ENCODE peak calls at places on chromosomes 6 and 20, in ten cellular contexts. D is psoas muscle, R is stomach, S is neuronal stem cell, P is A549, Z is tibial nerve, U is Peyer's patch, W is NT2/D1, I is ovary, V is body of pancreas. M is an unnamed sample. For H3K4me1, the result is how much of the 10 kb centered on the place peaks cover.

GRCh38 chr20:48626226-48626937 is 201.4 kb downstream of the PREX1 start:
- DNase-seq in W (no peak), I (peak), P (no peak), U (no peak), S (no peak), R (no peak), V (no peak), D (no peak), Z (no peak), M (peak)

GRCh38 chr20:11204926-11205768 is 531.3 kb upstream of the JAG1 start:
- DNase-seq in W (peak), D (peak), Z (peak), V (peak), U (no peak), R (peak), S (peak), P (peak), I (no peak), M (no peak)

GRCh38 chr20:17560344-17561074 is 9.4 kb upstream of the DSTN start:
- DNase-seq in W (no peak), I (no peak), V (no peak), S (no peak), P (no peak), U (no peak), R (no peak), D (no peak), Z (no peak), M (no peak)

GRCh38 chr6:22068561-22069346 is 228.1 kb downstream of the PRL start:
- DNase-seq in D (no peak), P (no peak), S (no peak), V (no peak), I (no peak), W (no peak), R (no peak), U (no peak), Z (no peak), M (no peak)

GRCh38 chr20:23641936-23642751 is 4.4 kb upstream of the CST3 start:
- DNase-seq in R (no peak), S (no peak), V (peak), I (peak), W (no peak), U (no peak), P (no peak), D (peak), Z (peak), M (no peak)

GRCh38 chr6:251920-252319 is 40.4 kb upstream of the DUSP22 start:
- DNase-seq in D (no peak), V (no peak), U (no peak), I (no peak), P (no peak), W (no peak), R (no peak), Z (no peak), S (no peak), M (no peak)

GRCh38 chr6:126086560-126086959 is 100.2 kb downstream of the TRMT11 start:
- DNase-seq in I (no peak), D (no peak), R (no peak), U (no peak), S (no peak), Z (no peak), P (no peak), V (no peak), W (no peak), M (no peak)

GRCh38 chr20:56859751-56860366 is 230.8 kb downstream of the TFAP2C start:
- DNase-seq in V (no peak), R (no peak), D (no peak), U (peak), W (peak), Z (no peak), P (no peak), I (no peak), S (no peak), M (no peak)

GRCh38 chr6:27617046-27617687 is 144.3 kb upstream of the ZNF184 start:
- DNase-seq in R (no peak), I (no peak), U (no peak), S (no peak), P (no peak), D (no peak), V (no peak), W (no peak), Z (no peak), M (no peak)

GRCh38 chr6:24666097-24666615 is 543 bp downstream of the TDP2 start:
- DNase-seq in V (peak), Z (no peak), D (peak), S (peak), R (peak), W (no peak), U (peak), P (no peak), I (peak), M (no peak)

GRCh38 chr20:46289416-46289815 is 18.9 kb downstream of the CDH22 start:
- DNase-seq in D (no peak), P (no peak), U (no peak), W (no peak), Z (no peak), I (no peak), R (no peak), S (no peak), V (no peak), M (no peak)

GRCh38 chr6:894274-894673 is 201.3 kb upstream of the EXOC2 start:
- DNase-seq in P (no peak), U (no peak), R (no peak), V (no peak), Z (no peak), I (no peak), S (no peak), W (no peak), D (no peak), M (no peak)

GRCh38 chr20:62136283-62137091 is 6.7 kb downstream of the PSMA7 start:
- DNase-seq in W (peak), I (peak), S (no peak), R (peak), Z (peak), V (peak), U (peak), D (peak), P (peak), M (peak)

GRCh38 chr6:138944412-138944811 is 43.6 kb downstream of the REPS1 start:
- DNase-seq in W (no peak), R (no peak), S (no peak), I (no peak), U (no peak), Z (no peak), V (no peak), D (no peak), P (peak), M (no peak)

GRCh38 chr6:4973972-4974885 is 29.6 kb downstream of the RPP40 start:
- DNase-seq in W (no peak), S (peak), I (peak), V (no peak), D (peak), Z (peak), R (no peak), P (no peak), U (no peak), M (no peak)

GRCh38 chr6:115838763-115839401 is 221.8 kb downstream of the FRK start:
- DNase-seq in P (peak), D (no peak), W (peak), V (peak), I (no peak), U (no peak), Z (peak), S (no peak), R (peak), M (no peak)

GRCh38 chr20:34037121-34037520 is 43.4 kb downstream of the RALY start:
- DNase-seq in I (no peak), Z (no peak), D (no peak), S (no peak), V (no peak), P (no peak), W (no peak), U (peak), R (peak), M (peak)

GRCh38 chr20:31830406-31830981 is 11.3 kb downstream of the MYLK2 start:
- DNase-seq in D (no peak), U (no peak), Z (no peak), I (no peak), P (no peak), R (no peak), W (no peak), S (no peak), V (no peak), M (no peak)

GRCh38 chr6:136772685-136773472 is 19.4 kb downstream of the MAP3K5 start:
- DNase-seq in I (no peak), S (no peak), D (no peak), V (peak), R (no peak), W (peak), Z (peak), P (no peak), U (no peak), M (no peak)

GRCh38 chr6:170132011-170132521 is 158.8 kb downstream of the DLL1 start:
- DNase-seq in R (peak), Z (no peak), W (no peak), I (no peak), U (no peak), S (no peak), P (no peak), V (no peak), D (no peak), M (no peak)

GRCh38 chr6:87277123-87277522 is 45.3 kb upstream of the SMIM8 start:
- DNase-seq in V (no peak), I (no peak), W (no peak), P (no peak), R (no peak), S (no peak), Z (no peak), D (no peak), U (no peak), M (no peak)

GRCh38 chr6:157095084-157095483 is 228.2 kb downstream of the TMEM242 start:
- DNase-seq in R (no peak), S (no peak), D (no peak), I (no peak), Z (no peak), W (no peak), U (no peak), V (peak), P (no peak), M (no peak)

GRCh38 chr6:43933111-43933885 is 163.3 kb downstream of the VEGFA start:
- DNase-seq in S (no peak), I (peak), P (no peak), Z (no peak), U (no peak), R (no peak), W (no peak), D (no peak), V (no peak), M (no peak)

GRCh38 chr6:7974553-7974931 is 64.0 kb upstream of the TXNDC5 start:
- DNase-seq in S (no peak), I (no peak), R (no peak), P (no peak), U (no peak), W (no peak), V (no peak), Z (no peak), D (no peak), M (no peak)

GRCh38 chr6:40642837-40643236 is 55.7 kb upstream of the LRFN2 start:
- DNase-seq in W (no peak), S (no peak), Z (no peak), D (no peak), U (no peak), V (no peak), R (no peak), P (no peak), I (no peak), M (no peak)

GRCh38 chr6:138724015-138724414 is 49.6 kb upstream of the CCDC28A start:
- DNase-seq in U (no peak), R (peak), P (no peak), V (peak), Z (peak), W (no peak), I (no peak), S (no peak), D (peak), M (no peak)

GRCh38 chr20:6178537-6178936 is 55.7 kb upstream of the FERMT1 start:
- DNase-seq in W (peak), Z (peak), R (no peak), D (no peak), U (no peak), I (no peak), V (no peak), P (no peak), S (peak), M (no peak)

GRCh38 chr6:153787341-153787606 is 251.8 kb upstream of the OPRM1 start:
- DNase-seq in I (no peak), Z (no peak), S (no peak), W (no peak), R (no peak), P (no peak), D (no peak), V (no peak), U (no peak), M (no peak)

GRCh38 chr6:151254451-151255081 is 14.8 kb downstream of the AKAP12 start:
- DNase-seq in V (no peak), Z (no peak), U (no peak), I (no peak), W (no peak), R (no peak), S (no peak), P (no peak), D (no peak), M (no peak)

GRCh38 chr6:80098392-80098791 is 8.1 kb upstream of the BCKDHB start:
- DNase-seq in P (no peak), W (no peak), D (no peak), I (no peak), S (no peak), Z (no peak), U (no peak), R (no peak), V (no peak), M (no peak)

GRCh38 chr20:11080776-11081406 is 407.1 kb upstream of the JAG1 start:
- DNase-seq in U (no peak), W (no peak), V (no peak), D (no peak), S (no peak), P (no peak), I (no peak), R (no peak), Z (no peak), M (no peak)

GRCh38 chr6:167013067-167013466 is 13.9 kb downstream of the CEP43 start:
- DNase-seq in W (no peak), R (no peak), D (no peak), P (no peak), Z (no peak), S (no peak), U (no peak), V (no peak), I (no peak), M (no peak)

GRCh38 chr20:45311589-45312211 is 3.6 kb upstream of the MATN4 start:
- DNase-seq in S (no peak), P (peak), V (peak), Z (peak), D (peak), I (peak), U (peak), R (peak), W (peak), M (peak)

GRCh38 chr20:43205699-43206098 is 16.0 kb upstream of the PTPRT start:
- DNase-seq in D (no peak), Z (no peak), S (no peak), R (no peak), P (no peak), V (no peak), U (no peak), I (no peak), W (no peak), M (no peak)

GRCh38 chr6:130240232-130240631 is 17.5 kb upstream of the SAMD3 start:
- DNase-seq in U (no peak), D (no peak), V (no peak), S (no peak), W (no peak), R (no peak), Z (no peak), I (no peak), P (no peak), M (no peak)

GRCh38 chr6:109023348-109023925 is 71.2 kb downstream of the SESN1 start:
- DNase-seq in S (no peak), W (no peak), V (no peak), Z (no peak), R (no peak), U (no peak), D (no peak), P (no peak), I (no peak), M (no peak)

GRCh38 chr6:136236491-136237293 is 13.4 kb downstream of the MTFR2 start:
- DNase-seq in R (no peak), P (no peak), S (no peak), V (no peak), Z (no peak), D (no peak), W (no peak), I (no peak), U (no peak), M (no peak)

GRCh38 chr20:5492941-5493340 is 176.2 kb upstream of the PROKR2 start:
- DNase-seq in V (no peak), R (no peak), Z (no peak), W (no peak), P (no peak), S (no peak), D (no peak), I (no peak), U (no peak), M (no peak)

DNA sequence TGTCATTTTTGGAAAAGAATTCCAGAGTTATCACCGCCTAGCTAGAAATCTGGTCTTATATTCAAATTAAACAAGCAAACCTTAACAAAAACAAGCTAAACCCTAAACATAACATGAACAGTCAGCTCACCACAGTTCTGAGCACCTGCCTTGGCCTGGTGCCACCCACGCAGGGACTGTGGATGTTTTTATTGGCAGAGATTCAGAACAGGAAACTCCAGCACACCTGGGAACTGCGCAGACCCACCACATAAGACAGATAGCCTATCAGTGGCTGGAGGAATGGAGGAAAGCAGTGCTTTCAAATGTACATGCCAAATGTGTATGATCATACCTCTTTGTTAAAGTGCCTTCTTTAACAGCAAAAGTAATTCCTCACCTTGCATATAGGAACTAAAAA is 8.9 kb downstream of the SLC16A10 start:
- DNase-seq in U (peak), P (no peak), I (no peak), D (no peak), R (peak), Z (no peak), S (no peak), V (peak), W (no peak), M (peak)
- H3K4me1 ChIP-seq in U (under half), P (under half), I (under half), D (under half), R (under half), Z (under half), S (under half), V (half or more), W (under half), M (under half)

GRCh38 chr6:85129881-85130280 is 320.0 kb upstream of the NT5E start:
- DNase-seq in R (no peak), U (no peak), D (no peak), W (no peak), S (no peak), I (no peak), Z (no peak), P (no peak), V (peak), M (no peak)

GRCh38 chr6:85124472-85125428 is 325.1 kb upstream of the NT5E start:
- DNase-seq in I (no peak), U (no peak), V (no peak), R (no peak), W (no peak), Z (no peak), S (no peak), P (no peak), D (no peak), M (no peak)

GRCh38 chr6:85126448-85127178 is 323.3 kb upstream of the NT5E start:
- DNase-seq in V (peak), D (peak), I (no peak), U (no peak), R (no peak), P (peak), Z (peak), S (peak), W (peak), M (no peak)

GRCh38 chr6:85127696-85128225 is 322.1 kb upstream of the NT5E start:
- DNase-seq in V (no peak), U (no peak), W (no peak), D (no peak), S (no peak), Z (no peak), R (no peak), P (no peak), I (no peak), M (no peak)

GRCh38 chr6:85127179-85127498 is 322.7 kb upstream of the NT5E start:
- DNase-seq in R (no peak), W (no peak), S (no peak), D (no peak), P (no peak), V (no peak), Z (no peak), I (no peak), U (no peak), M (no peak)
- H3K4me3 ChIP-seq in R (no peak), W (no peak), S (no peak), D (no peak), P (no peak), V (no peak), Z (no peak), I (no peak), U (no peak), M (no peak)

GRCh38 chr20:41361757-41362747 is 4.6 kb downstream of the EMILIN3 start:
- DNase-seq in S (no peak), R (no peak), U (no peak), P (no peak), D (peak), I (no peak), V (no peak), W (no peak), Z (no peak), M (no peak)

GRCh38 chr20:41363601-41364000 is 3.0 kb downstream of the EMILIN3 start:
- DNase-seq in W (no peak), I (no peak), U (no peak), Z (no peak), P (no peak), V (no peak), R (no peak), S (no peak), D (no peak), M (no peak)

GRCh38 chr20:41360831-41361756 is 5.5 kb downstream of the EMILIN3 start:
- DNase-seq in Z (no peak), S (no peak), R (no peak), V (no peak), P (no peak), D (no peak), I (no peak), U (no peak), W (no peak), M (no peak)

GRCh38 chr20:41364236-41364855 is 2.3 kb downstream of the EMILIN3 start:
- DNase-seq in P (no peak), S (no peak), R (no peak), Z (no peak), W (no peak), U (no peak), D (no peak), I (no peak), V (no peak), M (no peak)

GRCh38 chr20:41362748-41363140 is 3.9 kb downstream of the EMILIN3 start:
- DNase-seq in V (no peak), W (no peak), U (no peak), I (no peak), S (no peak), R (no peak), D (no peak), P (no peak), Z (no peak), M (no peak)
- H3K4me1 ChIP-seq in V (under half), W (under half), U (under half), I (under half), S (under half), R (under half), D (under half), P (under half), Z (under half), M (under half)

GRCh38 chr20:3980260-3981131 is 34.9 kb downstream of the RNF24 start:
- DNase-seq in P (peak), R (no peak), V (peak), U (no peak), D (peak), S (no peak), I (no peak), Z (no peak), W (no peak), M (peak)

DNA sequence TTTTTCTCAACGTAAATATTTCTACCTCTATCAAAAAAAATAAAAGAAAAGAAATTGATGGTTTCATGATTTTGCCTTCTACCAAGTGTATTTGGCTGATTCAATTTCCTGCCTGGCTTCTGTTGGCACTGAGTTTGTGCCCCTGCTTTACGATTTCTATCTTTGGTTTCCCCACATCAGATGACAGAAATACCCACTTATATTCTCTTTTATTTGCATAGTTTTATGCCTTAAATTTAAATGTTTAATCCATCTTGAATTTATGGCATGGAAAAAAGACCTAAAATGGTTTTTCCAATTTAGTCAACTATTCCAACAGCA is 34.3 kb downstream of the RNF24 start:
- DNase-seq in U (no peak), P (no peak), V (no peak), S (no peak), D (no peak), W (no peak), Z (no peak), R (no peak), I (no peak), M (peak)
- H3K4me3 ChIP-seq in U (no peak), P (peak), V (no peak), S (no peak), D (no peak), W (no peak), Z (peak), R (peak), I (peak), M (peak)

GRCh38 chr6:114650891-114651290 is 308.1 kb upstream of the HS3ST5 start:
- DNase-seq in V (no peak), W (no peak), D (no peak), R (no peak), S (no peak), I (no peak), U (no peak), Z (no peak), P (no peak), M (no peak)

GRCh38 chr6:114648847-114649246 is 306.0 kb upstream of the HS3ST5 start:
- DNase-seq in U (no peak), P (no peak), V (no peak), R (no peak), D (no peak), Z (no peak), I (no peak), W (no peak), S (no peak), M (no peak)

GRCh38 chr6:114649298-114649697 is 306.5 kb upstream of the HS3ST5 start:
- DNase-seq in D (no peak), W (no peak), V (no peak), R (no peak), U (no peak), Z (no peak), P (no peak), S (no peak), I (no peak), M (no peak)
- H3K4me1 ChIP-seq in D (under half), W (under half), V (under half), R (under half), U (under half), Z (under half), P (under half), S (under half), I (under half), M (under half)

M was measured in naive thymus-derived CD4-positive, alpha-beta T cell.